ENCODE peak calls at places on chromosomes 6 and 20, in nine cellular contexts. C is stomach; G is AG04450; X is cardiac muscle cell; Q is SK-N-SH; Y is spleen; A is IMR-90; Z is CD8-positive, alpha-beta memory T cell; L is sigmoid colon. B is an unnamed sample.

GRCh38 chr6:102995491-102995890 is 1602.0 kb downstream of the GRIK2 start:
- DNase-seq in C (no peak), G (no peak), X (no peak), Q (no peak), Y (no peak), A (no peak), Z (no peak), L (no peak), B (no peak)

GRCh38 chr6:158879180-158879579 is 60.0 kb upstream of the EZR start:
- DNase-seq in C (no peak), G (no peak), X (no peak), Q (no peak), Y (no peak), A (no peak), Z (no peak), L (no peak), B (no peak)

GRCh38 chr6:25504661-25505060 is 147.4 kb upstream of the SCGN start:
- DNase-seq in C (no peak), G (no peak), X (no peak), Q (no peak), Y (no peak), A (peak; percentile 32), Z (no peak), L (no peak), B (peak; percentile 34)

GRCh38 chr6:143279385-143279784 is 171.1 kb downstream of the ADAT2 start:
- DNase-seq in C (no peak), G (no peak), X (peak; percentile 23), Q (peak; percentile 27), Y (no peak), A (peak; percentile 21), Z (no peak), L (no peak), B (no peak)

GRCh38 chr6:27757307-27757706 is 154.9 kb downstream of the OR2B2 start:
- DNase-seq in C (peak; percentile 33), G (no peak), X (no peak), Q (no peak), Y (peak; percentile 83), A (no peak), Z (peak; percentile 65), L (no peak), B (no peak)

GRCh38 chr6:84902354-84902928 is 138.0 kb upstream of the TBX18 start:
- DNase-seq in C (no peak), G (no peak), X (no peak), Q (no peak), Y (no peak), A (no peak), Z (no peak), L (no peak), B (no peak)

GRCh38 chr6:143673638-143674037 is 4.1 kb upstream of the PHACTR2 start:
- DNase-seq in C (peak; percentile 64), G (no peak), X (no peak), Q (no peak), Y (no peak), A (peak; percentile 77), Z (no peak), L (no peak), B (peak; percentile 78)

GRCh38 chr6:157557541-157557940 is 176.6 kb downstream of the ZDHHC14 start:
- DNase-seq in C (no peak), G (no peak), X (no peak), Q (no peak), Y (peak; percentile 73), A (no peak), Z (no peak), L (no peak), B (no peak)

GRCh38 chr6:53359088-53359842 is 10.5 kb upstream of the ELOVL5 start:
- DNase-seq in C (peak; percentile 86), G (peak; percentile 81), X (peak; percentile 96), Q (peak; percentile 99), Y (peak; percentile 99), A (peak; percentile 91), Z (peak; percentile 93), L (peak; percentile 97), B (peak; percentile 97)

GRCh38 chr6:89927788-89928565 is 33.7 kb downstream of the GJA10 start:
- DNase-seq in C (no peak), G (no peak), X (no peak), Q (no peak), Y (no peak), A (peak; percentile 36), Z (no peak), L (no peak), B (peak; percentile 67)

GRCh38 chr6:73712536-73712935 is 16.5 kb downstream of the CD109 start:
- DNase-seq in C (no peak), G (no peak), X (no peak), Q (no peak), Y (no peak), A (peak; percentile 61), Z (no peak), L (no peak), B (no peak)

GRCh38 chr6:7920425-7920824 is 9.8 kb upstream of the TXNDC5 start:
- DNase-seq in C (no peak), G (no peak), X (no peak), Q (no peak), Y (no peak), A (no peak), Z (no peak), L (no peak), B (no peak)

GRCh38 chr6:57158658-57159057 is 13.5 kb upstream of the BAG2 start:
- DNase-seq in C (no peak), G (no peak), X (no peak), Q (no peak), Y (no peak), A (peak; percentile 65), Z (no peak), L (no peak), B (no peak)

GRCh38 chr6:13445005-13445743 is 42.2 kb downstream of the GFOD1 start:
- DNase-seq in C (peak; percentile 68), G (no peak), X (peak; percentile 81), Q (peak; percentile 71), Y (peak; percentile 86), A (peak; percentile 64), Z (no peak), L (peak; percentile 91), B (no peak)

GRCh38 chr20:43507150-43508080 is at the start of gene L3MBTL1:
- DNase-seq in C (peak; percentile 68), G (no peak), X (peak; percentile 84), Q (peak; percentile 96), Y (peak; percentile 85), A (peak; percentile 23), Z (no peak), L (no peak), B (no peak)

DNA sequence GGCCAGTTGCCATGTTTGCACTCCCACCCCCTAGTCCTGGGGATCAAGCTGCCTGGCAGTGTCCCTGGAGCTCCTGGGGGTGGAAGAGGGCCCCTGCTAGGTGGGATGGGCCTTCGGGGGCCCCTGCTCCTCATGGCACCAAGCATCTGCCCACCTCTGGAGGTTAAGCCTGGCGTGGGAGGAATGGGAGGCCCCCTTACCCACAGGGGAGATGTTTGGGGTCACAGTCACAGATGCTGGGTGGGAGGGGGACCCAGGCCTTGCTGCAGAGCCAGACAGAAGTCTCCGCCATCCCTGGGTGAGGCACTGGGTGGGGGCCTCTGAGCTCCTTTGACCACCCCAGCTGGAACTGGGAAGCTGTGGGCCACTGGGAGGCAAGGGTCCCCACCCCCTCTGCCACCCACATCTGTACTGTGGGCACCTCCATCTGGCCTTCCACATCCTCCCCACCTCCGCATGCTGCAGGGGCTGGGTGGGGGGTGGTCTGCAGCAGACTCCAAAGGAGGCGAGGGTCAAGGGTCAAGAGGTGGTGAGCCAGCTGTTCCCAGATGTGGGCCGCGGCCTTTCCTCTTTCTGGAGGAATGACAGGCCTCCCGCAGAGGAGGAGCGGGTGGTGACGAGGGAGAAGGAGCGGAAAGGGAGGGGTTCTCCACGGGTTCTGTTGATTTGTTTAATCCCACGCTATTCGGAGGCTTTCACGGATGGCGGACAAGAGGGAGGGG is 41.5 kb downstream of the YTHDF1 start:
- DNase-seq in C (no peak), G (no peak), X (no peak), Q (no peak), Y (no peak), A (no peak), Z (no peak), L (no peak), B (no peak)
- H3K27me3 ChIP-seq in C (peaks cover 97% of the 10 kb centered on the region), G (peaks cover 71% of the 10 kb centered on the region), X (peaks cover 100% of the 10 kb centered on the region), Q (peaks cover 67% of the 10 kb centered on the region), Y (peaks cover 57% of the 10 kb centered on the region), A (peaks cover 82% of the 10 kb centered on the region), Z (peaks cover 28% of the 10 kb centered on the region), L (peaks cover 72% of the 10 kb centered on the region), B (peaks cover 98% of the 10 kb centered on the region)

DNA sequence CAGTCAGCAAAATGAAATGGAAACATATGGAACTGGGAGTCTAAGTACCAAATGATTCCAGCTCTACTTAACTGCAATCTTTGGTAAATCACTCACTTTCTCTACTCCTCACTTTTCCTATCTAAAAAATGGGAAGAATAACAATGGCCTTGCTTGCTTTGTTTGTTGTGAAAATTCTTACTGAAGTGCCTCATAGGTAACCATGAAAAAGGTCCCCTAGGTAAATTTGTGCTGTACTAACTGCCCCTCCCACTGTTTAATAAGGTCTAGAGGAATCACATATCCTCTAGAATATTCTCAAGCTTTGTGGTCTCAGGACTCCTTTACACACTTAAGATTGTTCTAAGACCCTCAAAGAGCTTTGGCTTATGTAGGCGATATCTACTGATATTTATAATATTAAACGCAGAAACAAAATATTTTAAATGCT is 63.8 kb downstream of the ARHGAP18 start:
- DNase-seq in C (no peak), G (no peak), X (no peak), Q (no peak), Y (no peak), A (no peak), Z (no peak), L (no peak), B (no peak)
- H3K27ac ChIP-seq in C (peak overlapping the region; percentile 79), G (no peak overlapping the region), X (no peak overlapping the region), Q (peak overlapping the region; percentile 86), Y (no peak overlapping the region), A (no peak overlapping the region), Z (no peak overlapping the region), L (no peak overlapping the region), B (peak overlapping the region; percentile 63)

GRCh38 chr20:53866787-53867740 is 203.3 kb downstream of the BCAS1 start:
- DNase-seq in C (no peak), G (no peak), X (no peak), Q (no peak), Y (no peak), A (no peak), Z (no peak), L (no peak), B (no peak)
- H3K4me3 ChIP-seq in C (no peak overlapping the region), G (peak overlapping the region; percentile 3), X (no peak overlapping the region), Q (no peak overlapping the region), Y (no peak overlapping the region), A (no peak overlapping the region), Z (peak overlapping the region; percentile 32), L (no peak overlapping the region), B (no peak overlapping the region)

GRCh38 chr20:63471719-63472158 is 716 bp downstream of the KCNQ2 start:
- DNase-seq in C (no peak), G (no peak), X (no peak), Q (no peak), Y (no peak), A (no peak), Z (no peak), L (no peak), B (no peak)

GRCh38 chr20:63472159-63472811 is at the start of gene KCNQ2:
- DNase-seq in C (no peak), G (no peak), X (peak; percentile 40), Q (peak; percentile 87), Y (no peak), A (no peak), Z (no peak), L (no peak), B (no peak)

GRCh38 chr20:63471002-63471718 is 1.3 kb downstream of the KCNQ2 start:
- DNase-seq in C (no peak), G (no peak), X (no peak), Q (peak; percentile 83), Y (no peak), A (no peak), Z (no peak), L (no peak), B (no peak)

GRCh38 chr20:63473555-63474449 is 1.3 kb upstream of the KCNQ2 start:
- DNase-seq in C (no peak), G (no peak), X (no peak), Q (no peak), Y (no peak), A (no peak), Z (no peak), L (no peak), B (no peak)

GRCh38 chr20:63472862-63473390 is 471 bp upstream of the KCNQ2 start:
- DNase-seq in C (no peak), G (no peak), X (no peak), Q (peak; percentile 71), Y (no peak), A (no peak), Z (no peak), L (no peak), B (no peak)
- H3K27me3 ChIP-seq in C (peaks cover 100% of the 10 kb centered on the region), G (peaks cover 57% of the 10 kb centered on the region), X (peaks cover 46% of the 10 kb centered on the region), Q (peaks cover 26% of the 10 kb centered on the region), Y (peaks cover 48% of the 10 kb centered on the region), A (peaks cover 78% of the 10 kb centered on the region), Z (peaks cover 18% of the 10 kb centered on the region), L (peaks cover 70% of the 10 kb centered on the region), B (peaks cover 92% of the 10 kb centered on the region)

B was measured in SJSA1.